ENCODE peak calls at places on chromosomes 13 and 19, in seven cellular contexts. Q is stimulated activated CD4-positive, alpha-beta T cell treated with anti-CD3 and anti-CD28 coated beads, Interleukin-2, amount 100 ng/mL, for 24 hours; P is cardiac fibroblast; T is DMS153; C is NCI-H1092 treated with DMSO at 0.1 percent for 48 hours; X is stimulated activated CD8-positive, alpha-beta memory T cell treated with anti-CD3 and anti-CD28 coated beads, Interleukin-7, amount 100 ng/mL, for 1 hour; D is neural crest cell. L is an unnamed sample.

GRCh38 chr13:19345916-19346422 is 164.3 kb upstream of the TUBA3C start:
- DNase-seq in D (no peak), P (no peak), T (no peak), C (no peak), X (no peak), Q (no peak), L (no peak)

GRCh38 chr13:66216723-66217122 is 1013.4 kb downstream of the PCDH9 start:
- DNase-seq in T (no peak), D (no peak), P (peak; percentile 49), Q (no peak), C (no peak), X (no peak), L (no peak)

GRCh38 chr19:18350490-18350889 is 10.1 kb downstream of the PGPEP1 start:
- DNase-seq in P (no peak), D (no peak), C (no peak), T (no peak), Q (no peak), X (no peak), L (no peak)

GRCh38 chr13:59823495-59823894 is 340.2 kb downstream of the DIAPH3 start:
- DNase-seq in X (no peak), D (no peak), P (peak; percentile 79), Q (no peak), T (no peak), C (no peak), L (no peak)

GRCh38 chr19:7515091-7515470 is 822 bp upstream of the ZNF358 start:
- DNase-seq in D (no peak), T (no peak), C (no peak), Q (no peak), P (peak; percentile 10), X (no peak), L (no peak)

GRCh38 chr19:1276620-1277007 is 1.3 kb downstream of the FAM174C start:
- DNase-seq in T (no peak), D (no peak), C (no peak), Q (peak; percentile 52), X (no peak), P (no peak), L (no peak)

GRCh38 chr13:99154064-99154463 is 46.6 kb upstream of the UBAC2 start:
- DNase-seq in Q (no peak), C (no peak), P (no peak), D (no peak), X (no peak), T (no peak), L (no peak)

GRCh38 chr13:110520431-110521295 is 40.9 kb downstream of the RAB20 start:
- DNase-seq in T (no peak), Q (no peak), D (no peak), X (no peak), C (peak; percentile 21), P (peak; percentile 69), L (peak; percentile 47)

GRCh38 chr19:35612559-35613321 is at the start of gene HAUS5:
- DNase-seq in C (peak; percentile 74), P (peak; percentile 91), Q (peak; percentile 97), X (peak; percentile 97), D (peak; percentile 93), T (peak; percentile 88), L (peak; percentile 77)

GRCh38 chr13:87677334-87678234 is 6.4 kb downstream of the SLITRK5 start:
- DNase-seq in P (no peak), C (peak; percentile 73), D (peak; percentile 41), Q (no peak), T (peak; percentile 31), X (no peak), L (no peak)

GRCh38 chr13:98826156-98826555 is 73.7 kb upstream of the SLC15A1 start:
- DNase-seq in X (no peak), Q (no peak), D (no peak), C (no peak), T (no peak), P (no peak), L (no peak)

GRCh38 chr19:10516064-10516385 is 1.2 kb downstream of the S1PR5 start:
- DNase-seq in P (no peak), Q (no peak), T (no peak), D (no peak), X (no peak), C (no peak), L (no peak)

GRCh38 chr19:3041756-3042517 is 12.9 kb upstream of the TLE2 start:
- DNase-seq in D (no peak), P (no peak), X (no peak), Q (no peak), C (no peak), T (no peak), L (no peak)

GRCh38 chr13:73984949-73985691 is 149.1 kb downstream of the KLF12 start:
- DNase-seq in Q (peak; percentile 70), D (no peak), T (no peak), X (peak; percentile 30), C (peak; percentile 63), P (no peak), L (no peak)

GRCh38 chr13:66859078-66859477 is 371.1 kb downstream of the PCDH9 start:
- DNase-seq in D (no peak), X (no peak), Q (no peak), P (peak; percentile 2), T (no peak), C (no peak), L (no peak)

GRCh38 chr13:68927387-68928026 is 1180.1 kb upstream of the ATXN8OS start:
- DNase-seq in X (no peak), T (peak; percentile 29), C (peak; percentile 59), Q (no peak), P (no peak), D (peak; percentile 16), L (peak; percentile 24)

GRCh38 chr13:19055611-19056010 is 126.0 kb downstream of the TUBA3C start:
- DNase-seq in P (no peak), Q (no peak), X (no peak), C (no peak), T (no peak), D (no peak), L (no peak)

GRCh38 chr19:8526345-8527062 is 12.5 kb upstream of the ZNF414 start:
- DNase-seq in P (peak; percentile 94), D (peak; percentile 96), T (peak; percentile 48), C (peak; percentile 79), Q (no peak), X (no peak), L (peak; percentile 37)

GRCh38 chr13:70310720-70311119 is 202.5 kb upstream of the KLHL1 start:
- DNase-seq in T (peak; percentile 53), C (peak; percentile 85), X (no peak), Q (no peak), D (peak; percentile 24), P (no peak), L (no peak)

GRCh38 chr13:47179321-47179720 is 282.5 kb upstream of the HTR2A start:
- DNase-seq in T (no peak), C (no peak), Q (no peak), D (no peak), X (no peak), P (no peak), L (no peak)

GRCh38 chr13:27919934-27920676 is at the start of gene PDX1:
- DNase-seq in Q (peak; percentile 60), D (no peak), X (no peak), P (no peak), C (no peak), T (peak; percentile 52), L (no peak)